ENCODE peak calls at places on chromosomes 5 and 9, in five cellular contexts. M is activated naive CD4-positive, alpha-beta T cell; G is LoVo; X is GM12865; R is EL. V is an unnamed sample.

GRCh38 chr5:41510176-41510831 is at the start of gene PLCXD3:
- DNase-seq in X (no peak), M (no peak), R (no peak), G (peak; percentile 13), V (no peak)

GRCh38 chr5:86909461-86909881 is 291.7 kb downstream of the COX7C start:
- DNase-seq in R (peak; percentile 92), M (no peak), X (no peak), G (peak; percentile 5), V (no peak)

GRCh38 chr5:66582499-66582898 is 13.7 kb upstream of the MAST4 start:
- DNase-seq in M (no peak), X (no peak), G (no peak), R (peak; percentile 28), V (no peak)

GRCh38 chr9:96148634-96149138 is 153.3 kb downstream of the HSD17B3 start:
- DNase-seq in M (no peak), G (no peak), R (no peak), X (no peak), V (no peak)

GRCh38 chr9:92558612-92559374 is 23.0 kb upstream of the ECM2 start:
- DNase-seq in G (no peak), R (no peak), X (no peak), M (no peak), V (peak; percentile 8)

GRCh38 chr9:17669206-17669605 is 90.3 kb downstream of the SH3GL2 start:
- DNase-seq in G (no peak), X (no peak), M (no peak), R (no peak), V (no peak)

GRCh38 chr5:76270214-76270613 is 132.9 kb upstream of the IQGAP2 start:
- DNase-seq in X (peak; percentile 20), M (no peak), G (no peak), R (no peak), V (no peak)

GRCh38 chr5:36683821-36684434 is 77.5 kb downstream of the SLC1A3 start:
- DNase-seq in X (no peak), M (no peak), R (peak; percentile 33), G (no peak), V (no peak)

GRCh38 chr9:114285166-114285867 is 37.6 kb upstream of the ORM1 start:
- DNase-seq in R (peak; percentile 94), X (no peak), M (no peak), G (no peak), V (no peak)

GRCh38 chr9:135290086-135290485 is 189.5 kb upstream of the PPP1R26 start:
- DNase-seq in M (no peak), G (no peak), R (no peak), X (no peak), V (no peak)

GRCh38 chr5:84191296-84191695 is 193.4 kb downstream of the EDIL3 start:
- DNase-seq in X (no peak), G (no peak), M (no peak), R (no peak), V (no peak)

GRCh38 chr5:138725153-138725884 is 27.9 kb upstream of the CTNNA1 start:
- DNase-seq in R (peak; percentile 79), X (peak; percentile 23), M (no peak), G (peak; percentile 23), V (peak; percentile 52)

GRCh38 chr5:72138943-72139467 is 31.7 kb downstream of the MAP1B start:
- DNase-seq in X (peak; percentile 32), G (peak; percentile 33), R (peak; percentile 92), M (no peak), V (no peak)

GRCh38 chr5:132389051-132389331 is 19.5 kb downstream of the SLC22A5 start:
- DNase-seq in R (no peak), X (no peak), G (no peak), M (no peak), V (no peak)

GRCh38 chr5:18113724-18114123 is 479.5 kb downstream of the TAF11L14 start:
- DNase-seq in X (no peak), R (no peak), M (no peak), G (no peak), V (no peak)

GRCh38 chr9:115615821-115616665 is 498.1 kb upstream of the TNC start:
- DNase-seq in X (no peak), M (no peak), G (no peak), R (peak; percentile 97), V (no peak)

GRCh38 chr5:65172486-65173129 is 309.1 kb downstream of the ADAMTS6 start:
- DNase-seq in X (peak; percentile 71), M (no peak), R (peak; percentile 70), G (no peak), V (no peak)

GRCh38 chr5:35354751-35355150 is 124.5 kb upstream of the PRLR start:
- DNase-seq in X (no peak), R (peak; percentile 21), G (peak; percentile 42), M (no peak), V (no peak)